ENCODE peak calls at places on chromosomes 1 and 21, in ten cellular contexts. One of them, this sample, is unnamed.

GRCh38 chr1:171990371-171990770 is 149.1 kb downstream of the DNM3 start:
- DNase-seq in NAMALWA: no peak
- DNase-seq in stimulated activated CD8-positive, alpha-beta memory T cell treated with anti-CD3 and anti-CD28 coated beads, Interleukin-15, amount 100 ng/mL, for 48 hours: no peak
- DNase-seq in retina: no peak
- DNase-seq in aorta: no peak
- DNase-seq in non-pigmented ciliary epithelial cell: no peak
- DNase-seq in foreskin fibroblast: no peak
- DNase-seq in T-helper 1 cell: no peak
- DNase-seq in MCF 10A: no peak
- DNase-seq in esophagus muscularis mucosa: no peak
- DNase-seq in this sample: peak; percentile 8

GRCh38 chr1:41804176-41804575 is 114.5 kb downstream of the HIVEP3 start:
- DNase-seq in aorta: no peak
- DNase-seq in non-pigmented ciliary epithelial cell: no peak
- DNase-seq in stimulated activated CD8-positive, alpha-beta memory T cell treated with anti-CD3 and anti-CD28 coated beads, Interleukin-15, amount 100 ng/mL, for 48 hours: no peak
- DNase-seq in retina: no peak
- DNase-seq in MCF 10A: no peak
- DNase-seq in T-helper 1 cell: peak; percentile 70
- DNase-seq in foreskin fibroblast: no peak
- DNase-seq in NAMALWA: peak; percentile 57
- DNase-seq in esophagus muscularis mucosa: no peak
- DNase-seq in this sample: no peak

GRCh38 chr1:240946926-240947325 is 335.0 kb upstream of the GREM2 start:
- DNase-seq in stimulated activated CD8-positive, alpha-beta memory T cell treated with anti-CD3 and anti-CD28 coated beads, Interleukin-15, amount 100 ng/mL, for 48 hours: no peak
- DNase-seq in non-pigmented ciliary epithelial cell: no peak
- DNase-seq in esophagus muscularis mucosa: no peak
- DNase-seq in retina: no peak
- DNase-seq in aorta: no peak
- DNase-seq in NAMALWA: peak; percentile 55
- DNase-seq in foreskin fibroblast: peak; percentile 6
- DNase-seq in T-helper 1 cell: no peak
- DNase-seq in MCF 10A: peak; percentile 85
- DNase-seq in this sample: peak; percentile 56

GRCh38 chr1:193181985-193182384 is 4.4 kb downstream of the B3GALT2 start:
- DNase-seq in stimulated activated CD8-positive, alpha-beta memory T cell treated with anti-CD3 and anti-CD28 coated beads, Interleukin-15, amount 100 ng/mL, for 48 hours: no peak
- DNase-seq in non-pigmented ciliary epithelial cell: no peak
- DNase-seq in MCF 10A: peak; percentile 30
- DNase-seq in NAMALWA: peak; percentile 17
- DNase-seq in aorta: no peak
- DNase-seq in retina: no peak
- DNase-seq in foreskin fibroblast: no peak
- DNase-seq in esophagus muscularis mucosa: no peak
- DNase-seq in T-helper 1 cell: no peak
- DNase-seq in this sample: no peak

GRCh38 chr1:227185291-227185690 is 133.0 kb downstream of the CDC42BPA start:
- DNase-seq in retina: no peak
- DNase-seq in NAMALWA: no peak
- DNase-seq in aorta: no peak
- DNase-seq in foreskin fibroblast: no peak
- DNase-seq in stimulated activated CD8-positive, alpha-beta memory T cell treated with anti-CD3 and anti-CD28 coated beads, Interleukin-15, amount 100 ng/mL, for 48 hours: no peak
- DNase-seq in T-helper 1 cell: no peak
- DNase-seq in MCF 10A: no peak
- DNase-seq in non-pigmented ciliary epithelial cell: no peak
- DNase-seq in esophagus muscularis mucosa: no peak
- DNase-seq in this sample: no peak

GRCh38 chr1:8182034-8182761 is 135.7 kb upstream of the SLC45A1 start:
- DNase-seq in NAMALWA: no peak
- DNase-seq in stimulated activated CD8-positive, alpha-beta memory T cell treated with anti-CD3 and anti-CD28 coated beads, Interleukin-15, amount 100 ng/mL, for 48 hours: no peak
- DNase-seq in T-helper 1 cell: peak; percentile 88
- DNase-seq in foreskin fibroblast: peak; percentile 31
- DNase-seq in aorta: no peak
- DNase-seq in retina: no peak
- DNase-seq in non-pigmented ciliary epithelial cell: peak; percentile 77
- DNase-seq in esophagus muscularis mucosa: no peak
- DNase-seq in MCF 10A: peak; percentile 90
- DNase-seq in this sample: no peak

GRCh38 chr1:167714851-167715652 is 6.7 kb upstream of the MPZL1 start:
- DNase-seq in MCF 10A: peak; percentile 97
- DNase-seq in aorta: peak; percentile 85
- DNase-seq in stimulated activated CD8-positive, alpha-beta memory T cell treated with anti-CD3 and anti-CD28 coated beads, Interleukin-15, amount 100 ng/mL, for 48 hours: peak; percentile 72
- DNase-seq in T-helper 1 cell: peak; percentile 92
- DNase-seq in esophagus muscularis mucosa: peak; percentile 96
- DNase-seq in non-pigmented ciliary epithelial cell: peak; percentile 55
- DNase-seq in NAMALWA: peak; percentile 99
- DNase-seq in retina: peak; percentile 92
- DNase-seq in foreskin fibroblast: peak; percentile 67
- DNase-seq in this sample: peak; percentile 89

GRCh38 chr21:33378081-33378480 is 25.1 kb upstream of the IFNGR2 start:
- DNase-seq in foreskin fibroblast: no peak
- DNase-seq in non-pigmented ciliary epithelial cell: no peak
- DNase-seq in NAMALWA: no peak
- DNase-seq in T-helper 1 cell: no peak
- DNase-seq in esophagus muscularis mucosa: no peak
- DNase-seq in aorta: no peak
- DNase-seq in retina: no peak
- DNase-seq in stimulated activated CD8-positive, alpha-beta memory T cell treated with anti-CD3 and anti-CD28 coated beads, Interleukin-15, amount 100 ng/mL, for 48 hours: no peak
- DNase-seq in MCF 10A: no peak
- DNase-seq in this sample: no peak

GRCh38 chr1:55064861-55065263 is 25.5 kb downstream of the PCSK9 start:
- DNase-seq in NAMALWA: no peak
- DNase-seq in esophagus muscularis mucosa: no peak
- DNase-seq in stimulated activated CD8-positive, alpha-beta memory T cell treated with anti-CD3 and anti-CD28 coated beads, Interleukin-15, amount 100 ng/mL, for 48 hours: no peak
- DNase-seq in non-pigmented ciliary epithelial cell: peak; percentile 11
- DNase-seq in aorta: no peak
- DNase-seq in foreskin fibroblast: peak; percentile 38
- DNase-seq in MCF 10A: peak; percentile 43
- DNase-seq in retina: no peak
- DNase-seq in T-helper 1 cell: no peak
- DNase-seq in this sample: no peak

GRCh38 chr1:168092151-168092550 is 44.6 kb downstream of the GPR161 start:
- DNase-seq in retina: no peak
- DNase-seq in aorta: no peak
- DNase-seq in NAMALWA: no peak
- DNase-seq in foreskin fibroblast: no peak
- DNase-seq in non-pigmented ciliary epithelial cell: no peak
- DNase-seq in stimulated activated CD8-positive, alpha-beta memory T cell treated with anti-CD3 and anti-CD28 coated beads, Interleukin-15, amount 100 ng/mL, for 48 hours: no peak
- DNase-seq in T-helper 1 cell: no peak
- DNase-seq in esophagus muscularis mucosa: peak; percentile 85
- DNase-seq in MCF 10A: no peak
- DNase-seq in this sample: no peak

GRCh38 chr1:183911285-183911684 is 106.4 kb downstream of the RGL1 start:
- DNase-seq in foreskin fibroblast: no peak
- DNase-seq in esophagus muscularis mucosa: no peak
- DNase-seq in retina: no peak
- DNase-seq in NAMALWA: peak; percentile 88
- DNase-seq in non-pigmented ciliary epithelial cell: no peak
- DNase-seq in T-helper 1 cell: peak; percentile 53
- DNase-seq in MCF 10A: no peak
- DNase-seq in aorta: peak; percentile 58
- DNase-seq in stimulated activated CD8-positive, alpha-beta memory T cell treated with anti-CD3 and anti-CD28 coated beads, Interleukin-15, amount 100 ng/mL, for 48 hours: no peak
- DNase-seq in this sample: no peak

GRCh38 chr1:156546267-156546666 is 26.1 kb downstream of the IQGAP3 start:
- DNase-seq in T-helper 1 cell: no peak
- DNase-seq in stimulated activated CD8-positive, alpha-beta memory T cell treated with anti-CD3 and anti-CD28 coated beads, Interleukin-15, amount 100 ng/mL, for 48 hours: no peak
- DNase-seq in aorta: no peak
- DNase-seq in retina: no peak
- DNase-seq in MCF 10A: no peak
- DNase-seq in non-pigmented ciliary epithelial cell: no peak
- DNase-seq in foreskin fibroblast: no peak
- DNase-seq in esophagus muscularis mucosa: no peak
- DNase-seq in NAMALWA: no peak
- DNase-seq in this sample: no peak

GRCh38 chr1:239367417-239367816 is 19.0 kb upstream of the CHRM3 start:
- DNase-seq in T-helper 1 cell: no peak
- DNase-seq in esophagus muscularis mucosa: no peak
- DNase-seq in foreskin fibroblast: no peak
- DNase-seq in non-pigmented ciliary epithelial cell: no peak
- DNase-seq in stimulated activated CD8-positive, alpha-beta memory T cell treated with anti-CD3 and anti-CD28 coated beads, Interleukin-15, amount 100 ng/mL, for 48 hours: no peak
- DNase-seq in MCF 10A: no peak
- DNase-seq in NAMALWA: no peak
- DNase-seq in aorta: no peak
- DNase-seq in retina: no peak
- DNase-seq in this sample: no peak

GRCh38 chr1:60935599-60935990 is 146.8 kb upstream of the NFIA start:
- DNase-seq in NAMALWA: no peak
- DNase-seq in T-helper 1 cell: no peak
- DNase-seq in esophagus muscularis mucosa: no peak
- DNase-seq in retina: no peak
- DNase-seq in non-pigmented ciliary epithelial cell: no peak
- DNase-seq in MCF 10A: no peak
- DNase-seq in foreskin fibroblast: no peak
- DNase-seq in aorta: no peak
- DNase-seq in stimulated activated CD8-positive, alpha-beta memory T cell treated with anti-CD3 and anti-CD28 coated beads, Interleukin-15, amount 100 ng/mL, for 48 hours: no peak
- DNase-seq in this sample: no peak

GRCh38 chr1:63004868-63005267 is 220.9 kb downstream of the ATG4C start:
- DNase-seq in NAMALWA: no peak
- DNase-seq in aorta: no peak
- DNase-seq in T-helper 1 cell: no peak
- DNase-seq in foreskin fibroblast: peak; percentile 0
- DNase-seq in non-pigmented ciliary epithelial cell: no peak
- DNase-seq in retina: no peak
- DNase-seq in stimulated activated CD8-positive, alpha-beta memory T cell treated with anti-CD3 and anti-CD28 coated beads, Interleukin-15, amount 100 ng/mL, for 48 hours: no peak
- DNase-seq in esophagus muscularis mucosa: no peak
- DNase-seq in MCF 10A: peak; percentile 43
- DNase-seq in this sample: peak; percentile 53

GRCh38 chr1:109112056-109112651 is 1.8 kb upstream of the ELAPOR1 start:
- DNase-seq in non-pigmented ciliary epithelial cell: no peak
- DNase-seq in foreskin fibroblast: no peak
- DNase-seq in NAMALWA: peak; percentile 78
- DNase-seq in aorta: no peak
- DNase-seq in retina: no peak
- DNase-seq in esophagus muscularis mucosa: no peak
- DNase-seq in MCF 10A: peak; percentile 56
- DNase-seq in T-helper 1 cell: peak; percentile 24
- DNase-seq in stimulated activated CD8-positive, alpha-beta memory T cell treated with anti-CD3 and anti-CD28 coated beads, Interleukin-15, amount 100 ng/mL, for 48 hours: no peak
- DNase-seq in this sample: no peak

GRCh38 chr1:192575499-192576189 is at the start of gene RGS1:
- DNase-seq in MCF 10A: no peak
- DNase-seq in T-helper 1 cell: peak; percentile 96
- DNase-seq in stimulated activated CD8-positive, alpha-beta memory T cell treated with anti-CD3 and anti-CD28 coated beads, Interleukin-15, amount 100 ng/mL, for 48 hours: peak; percentile 23
- DNase-seq in aorta: peak; percentile 66
- DNase-seq in non-pigmented ciliary epithelial cell: no peak
- DNase-seq in esophagus muscularis mucosa: no peak
- DNase-seq in NAMALWA: peak; percentile 78
- DNase-seq in retina: no peak
- DNase-seq in foreskin fibroblast: no peak
- DNase-seq in this sample: no peak

GRCh38 chr21:29538115-29538514 is 239.4 kb downstream of the BACH1 start:
- DNase-seq in esophagus muscularis mucosa: no peak
- DNase-seq in NAMALWA: no peak
- DNase-seq in foreskin fibroblast: peak; percentile 55
- DNase-seq in T-helper 1 cell: no peak
- DNase-seq in stimulated activated CD8-positive, alpha-beta memory T cell treated with anti-CD3 and anti-CD28 coated beads, Interleukin-15, amount 100 ng/mL, for 48 hours: no peak
- DNase-seq in non-pigmented ciliary epithelial cell: peak; percentile 41
- DNase-seq in MCF 10A: no peak
- DNase-seq in aorta: no peak
- DNase-seq in retina: no peak
- DNase-seq in this sample: no peak

GRCh38 chr1:6690186-6690585 is 11.4 kb downstream of the DNAJC11 start:
- DNase-seq in esophagus muscularis mucosa: no peak
- DNase-seq in aorta: no peak
- DNase-seq in stimulated activated CD8-positive, alpha-beta memory T cell treated with anti-CD3 and anti-CD28 coated beads, Interleukin-15, amount 100 ng/mL, for 48 hours: no peak
- DNase-seq in foreskin fibroblast: no peak
- DNase-seq in retina: no peak
- DNase-seq in T-helper 1 cell: no peak
- DNase-seq in NAMALWA: no peak
- DNase-seq in MCF 10A: no peak
- DNase-seq in non-pigmented ciliary epithelial cell: no peak
- DNase-seq in this sample: no peak

GRCh38 chr1:234890694-234891093 is 237.9 kb downstream of the TOMM20 start:
- DNase-seq in esophagus muscularis mucosa: no peak
- DNase-seq in retina: no peak
- DNase-seq in MCF 10A: no peak
- DNase-seq in T-helper 1 cell: no peak
- DNase-seq in non-pigmented ciliary epithelial cell: no peak
- DNase-seq in aorta: no peak
- DNase-seq in foreskin fibroblast: no peak
- DNase-seq in stimulated activated CD8-positive, alpha-beta memory T cell treated with anti-CD3 and anti-CD28 coated beads, Interleukin-15, amount 100 ng/mL, for 48 hours: no peak
- DNase-seq in NAMALWA: no peak
- DNase-seq in this sample: no peak

GRCh38 chr1:235997049-235997448 is 67.8 kb downstream of the NID1 start:
- DNase-seq in retina: no peak
- DNase-seq in esophagus muscularis mucosa: no peak
- DNase-seq in stimulated activated CD8-positive, alpha-beta memory T cell treated with anti-CD3 and anti-CD28 coated beads, Interleukin-15, amount 100 ng/mL, for 48 hours: no peak
- DNase-seq in MCF 10A: no peak
- DNase-seq in aorta: no peak
- DNase-seq in T-helper 1 cell: peak; percentile 29
- DNase-seq in non-pigmented ciliary epithelial cell: no peak
- DNase-seq in NAMALWA: no peak
- DNase-seq in foreskin fibroblast: no peak
- DNase-seq in this sample: no peak

GRCh38 chr1:227937031-227937430 is 10.7 kb downstream of the WNT9A start:
- DNase-seq in esophagus muscularis mucosa: no peak
- DNase-seq in stimulated activated CD8-positive, alpha-beta memory T cell treated with anti-CD3 and anti-CD28 coated beads, Interleukin-15, amount 100 ng/mL, for 48 hours: no peak
- DNase-seq in MCF 10A: no peak
- DNase-seq in retina: no peak
- DNase-seq in non-pigmented ciliary epithelial cell: no peak
- DNase-seq in foreskin fibroblast: no peak
- DNase-seq in aorta: peak; percentile 17
- DNase-seq in T-helper 1 cell: no peak
- DNase-seq in NAMALWA: no peak
- DNase-seq in this sample: no peak

GRCh38 chr1:218925777-218926176 is 247.9 kb upstream of the LYPLAL1 start:
- DNase-seq in esophagus muscularis mucosa: no peak
- DNase-seq in non-pigmented ciliary epithelial cell: no peak
- DNase-seq in stimulated activated CD8-positive, alpha-beta memory T cell treated with anti-CD3 and anti-CD28 coated beads, Interleukin-15, amount 100 ng/mL, for 48 hours: no peak
- DNase-seq in foreskin fibroblast: no peak
- DNase-seq in MCF 10A: no peak
- DNase-seq in aorta: no peak
- DNase-seq in retina: peak; percentile 53
- DNase-seq in NAMALWA: no peak
- DNase-seq in T-helper 1 cell: no peak
- DNase-seq in this sample: peak; percentile 78

GRCh38 chr1:5634893-5635292 is 357.3 kb downstream of the NPHP4 start:
- DNase-seq in retina: no peak
- DNase-seq in MCF 10A: no peak
- DNase-seq in non-pigmented ciliary epithelial cell: no peak
- DNase-seq in foreskin fibroblast: no peak
- DNase-seq in NAMALWA: no peak
- DNase-seq in aorta: no peak
- DNase-seq in stimulated activated CD8-positive, alpha-beta memory T cell treated with anti-CD3 and anti-CD28 coated beads, Interleukin-15, amount 100 ng/mL, for 48 hours: no peak
- DNase-seq in T-helper 1 cell: no peak
- DNase-seq in esophagus muscularis mucosa: no peak
- DNase-seq in this sample: no peak

GRCh38 chr1:87292684-87293493 is 35.8 kb upstream of the LMO4 start:
- DNase-seq in stimulated activated CD8-positive, alpha-beta memory T cell treated with anti-CD3 and anti-CD28 coated beads, Interleukin-15, amount 100 ng/mL, for 48 hours: peak; percentile 28
- DNase-seq in esophagus muscularis mucosa: no peak
- DNase-seq in non-pigmented ciliary epithelial cell: peak; percentile 24
- DNase-seq in foreskin fibroblast: no peak
- DNase-seq in MCF 10A: peak; percentile 69
- DNase-seq in NAMALWA: peak; percentile 85
- DNase-seq in aorta: no peak
- DNase-seq in retina: peak; percentile 63
- DNase-seq in T-helper 1 cell: peak; percentile 38
- DNase-seq in this sample: peak; percentile 89

GRCh38 chr1:210239295-210240155 is 6.9 kb downstream of the SERTAD4 start:
- DNase-seq in non-pigmented ciliary epithelial cell: peak; percentile 89
- DNase-seq in stimulated activated CD8-positive, alpha-beta memory T cell treated with anti-CD3 and anti-CD28 coated beads, Interleukin-15, amount 100 ng/mL, for 48 hours: no peak
- DNase-seq in retina: no peak
- DNase-seq in foreskin fibroblast: peak; percentile 88
- DNase-seq in MCF 10A: peak; percentile 91
- DNase-seq in esophagus muscularis mucosa: peak; percentile 90
- DNase-seq in NAMALWA: no peak
- DNase-seq in aorta: peak; percentile 67
- DNase-seq in T-helper 1 cell: no peak
- DNase-seq in this sample: peak; percentile 63

GRCh38 chr1:21553116-21553926 is 44.1 kb downstream of the ALPL start:
- DNase-seq in T-helper 1 cell: no peak
- DNase-seq in retina: no peak
- DNase-seq in NAMALWA: no peak
- DNase-seq in aorta: no peak
- DNase-seq in MCF 10A: no peak
- DNase-seq in esophagus muscularis mucosa: no peak
- DNase-seq in non-pigmented ciliary epithelial cell: no peak
- DNase-seq in stimulated activated CD8-positive, alpha-beta memory T cell treated with anti-CD3 and anti-CD28 coated beads, Interleukin-15, amount 100 ng/mL, for 48 hours: no peak
- DNase-seq in foreskin fibroblast: peak; percentile 32
- DNase-seq in this sample: no peak

GRCh38 chr1:111454859-111455641 is 5.8 kb downstream of the ATP5PB start:
- DNase-seq in non-pigmented ciliary epithelial cell: no peak
- DNase-seq in T-helper 1 cell: peak; percentile 76
- DNase-seq in retina: no peak
- DNase-seq in MCF 10A: no peak
- DNase-seq in esophagus muscularis mucosa: no peak
- DNase-seq in foreskin fibroblast: no peak
- DNase-seq in NAMALWA: no peak
- DNase-seq in stimulated activated CD8-positive, alpha-beta memory T cell treated with anti-CD3 and anti-CD28 coated beads, Interleukin-15, amount 100 ng/mL, for 48 hours: no peak
- DNase-seq in aorta: no peak
- DNase-seq in this sample: no peak